ENCODE peak calls at places on chromosomes 4 and X, in five cellular contexts. O is mesendoderm, Q is fibroblast of lung, N is MM.1S, E is GM23338. S is an unnamed sample.
A peak's percentile ranks its signal among the peaks of the same experiment; 100 is the strongest.

GRCh38 chrX:133850414-133850813 is 135.0 kb downstream of the GPC3 start:
- DNase-seq in Q (no peak), N (no peak), O (no peak), E (no peak), S (no peak)

GRCh38 chrX:44996282-44996681 is 123.3 kb downstream of the KDM6A start:
- DNase-seq in N (no peak), E (no peak), Q (no peak), O (no peak), S (no peak)

GRCh38 chr4:88030565-88031310 is 23.3 kb downstream of the PKD2 start:
- DNase-seq in E (no peak), N (peak; percentile 64), O (no peak), Q (no peak), S (no peak)

GRCh38 chrX:130060122-130061069 is 49.9 kb downstream of the ELF4 start:
- DNase-seq in Q (peak; percentile 53), E (peak; percentile 64), O (peak; percentile 77), N (peak; percentile 77), S (peak; percentile 73)

GRCh38 chrX:128052303-128052702 is at the start of gene ACTRT1:
- DNase-seq in O (no peak), E (no peak), N (no peak), Q (no peak), S (no peak)

GRCh38 chr4:81346719-81347118 is 125.0 kb downstream of the RASGEF1B start:
- DNase-seq in N (no peak), O (no peak), E (no peak), Q (no peak), S (no peak)

GRCh38 chr4:70915048-70915815 is 13.1 kb downstream of the MOB1B start:
- DNase-seq in N (no peak), E (no peak), Q (peak; percentile 54), O (no peak), S (peak; percentile 58)

GRCh38 chrX:44264936-44265335 is 78.5 kb downstream of the EFHC2 start:
- DNase-seq in O (no peak), Q (no peak), E (no peak), N (no peak), S (no peak)

GRCh38 chr4:16893141-16893571 is 5.3 kb downstream of the LDB2 start:
- DNase-seq in N (peak; percentile 52), E (peak; percentile 24), Q (peak; percentile 21), O (peak; percentile 38), S (no peak)

GRCh38 chr4:85496933-85497332 is 22.0 kb downstream of the ARHGAP24 start:
- DNase-seq in E (no peak), Q (peak; percentile 83), N (no peak), O (no peak), S (no peak)

GRCh38 chrX:49761481-49761880 is 65.7 kb upstream of the PAGE1 start:
- DNase-seq in Q (peak; percentile 7), E (peak; percentile 37), N (peak; percentile 20), O (peak; percentile 22), S (no peak)

GRCh38 chr4:156252300-156253016 is 298.8 kb upstream of the CTSO start:
- DNase-seq in O (no peak), Q (no peak), E (no peak), N (no peak), S (peak; percentile 44)

GRCh38 chrX:129188223-129188622 is 335.1 kb downstream of the SMARCA1 start:
- DNase-seq in Q (no peak), O (peak; percentile 36), E (peak; percentile 81), N (no peak), S (no peak)

GRCh38 chr4:162506253-162506652 is 342.5 kb upstream of the FSTL5 start:
- DNase-seq in N (no peak), Q (no peak), O (no peak), E (no peak), S (peak; percentile 29)

GRCh38 chr4:6277139-6277802 is 7.6 kb downstream of the WFS1 start:
- DNase-seq in E (no peak), Q (no peak), N (no peak), O (no peak), S (no peak)

GRCh38 chr4:110953191-110953590 is 330.3 kb upstream of the PITX2 start:
- DNase-seq in E (no peak), Q (no peak), O (peak; percentile 50), N (no peak), S (peak; percentile 42)

GRCh38 chr4:89752932-89753598 is 83.9 kb downstream of the SNCA start:
- DNase-seq in Q (peak; percentile 97), N (no peak), O (peak; percentile 31), E (no peak), S (no peak)

GRCh38 chr4:104899863-104900262 is 246.8 kb upstream of the TET2 start:
- DNase-seq in O (no peak), Q (no peak), N (no peak), E (no peak), S (no peak)

GRCh38 chrX:24485976-24486680 is 21.0 kb downstream of the PDK3 start:
- DNase-seq in E (no peak), Q (no peak), O (no peak), N (no peak), S (no peak)

GRCh38 chrX:14409341-14409740 is 120.0 kb upstream of the GLRA2 start:
- DNase-seq in N (no peak), E (no peak), O (no peak), Q (peak; percentile 55), S (no peak)

GRCh38 chr4:24063771-24064170 is 173.9 kb upstream of the PPARGC1A start:
- DNase-seq in Q (no peak), E (no peak), N (no peak), O (no peak), S (no peak)

GRCh38 chr4:39029752-39030694 is 2.2 kb downstream of the TMEM156 start:
- DNase-seq in O (no peak), N (no peak), Q (no peak), E (no peak), S (no peak)

GRCh38 chr4:113008726-113009125 is 40.7 kb upstream of the ANK2 start:
- DNase-seq in E (no peak), O (no peak), Q (no peak), N (no peak), S (no peak)

GRCh38 chrX:65644621-65645287 is 22.7 kb upstream of the MSN start:
- DNase-seq in N (no peak), O (peak; percentile 53), E (no peak), Q (peak; percentile 85), S (peak; percentile 14)

GRCh38 chr4:119729815-119730643 is 101.4 kb upstream of the PDE5A start:
- DNase-seq in O (no peak), E (no peak), Q (peak; percentile 93), N (no peak), S (peak; percentile 91)

GRCh38 chr4:56311299-56311975 is 75.9 kb downstream of the AASDH start:
- DNase-seq in Q (peak; percentile 8), E (no peak), N (no peak), O (peak; percentile 38), S (no peak)

GRCh38 chrX:45295587-45295986 is 94.9 kb upstream of the DIPK2B start:
- DNase-seq in O (no peak), N (no peak), Q (peak; percentile 59), E (no peak), S (no peak)

GRCh38 chrX:48667504-48667903 is 16.1 kb upstream of the WAS start:
- DNase-seq in O (no peak), N (no peak), Q (no peak), E (no peak), S (no peak)

DNA sequence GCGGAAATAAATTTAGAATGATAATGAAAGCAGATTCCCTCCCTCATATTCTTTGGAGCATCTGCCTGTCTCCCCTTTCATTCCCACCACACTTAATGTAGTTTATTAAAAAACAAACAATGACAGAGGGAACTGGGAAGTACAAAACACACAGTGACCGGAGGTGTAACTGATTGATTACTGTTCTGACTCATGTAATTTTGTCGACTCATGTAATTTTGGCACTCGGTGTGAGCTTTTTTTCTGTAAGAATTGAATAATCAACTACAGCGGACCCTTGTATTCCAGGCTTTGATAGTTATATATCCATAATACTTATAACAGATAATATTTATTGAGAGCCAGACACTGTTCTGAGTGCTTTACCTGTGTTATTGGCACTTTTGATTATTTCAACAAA is 110.4 kb downstream of the PALLD start:
- DNase-seq in E (no peak), Q (no peak), N (no peak), O (no peak), S (no peak)
- H3K4me1 ChIP-seq in E (peaks cover 23% of the 10 kb centered on the region), Q (peaks cover 7% of the 10 kb centered on the region), N (no peaks in the 10 kb centered on the region), O (no peaks in the 10 kb centered on the region), S (peaks cover 22% of the 10 kb centered on the region)

GRCh38 chr4:147770831-147771230 is 38.9 kb downstream of the ARHGAP10 start:
- DNase-seq in N (no peak), E (no peak), Q (no peak), O (no peak), S (no peak)

GRCh38 chr4:147765121-147765521 is 33.2 kb downstream of the ARHGAP10 start:
- DNase-seq in Q (no peak), N (no peak), E (no peak), O (no peak), S (peak; percentile 13)

GRCh38 chr4:147769386-147769785 is 37.5 kb downstream of the ARHGAP10 start:
- DNase-seq in O (no peak), N (no peak), Q (no peak), E (no peak), S (no peak)

GRCh38 chr4:147772056-147772455 is 40.2 kb downstream of the ARHGAP10 start:
- DNase-seq in O (no peak), E (no peak), Q (no peak), N (no peak), S (no peak)

DNA sequence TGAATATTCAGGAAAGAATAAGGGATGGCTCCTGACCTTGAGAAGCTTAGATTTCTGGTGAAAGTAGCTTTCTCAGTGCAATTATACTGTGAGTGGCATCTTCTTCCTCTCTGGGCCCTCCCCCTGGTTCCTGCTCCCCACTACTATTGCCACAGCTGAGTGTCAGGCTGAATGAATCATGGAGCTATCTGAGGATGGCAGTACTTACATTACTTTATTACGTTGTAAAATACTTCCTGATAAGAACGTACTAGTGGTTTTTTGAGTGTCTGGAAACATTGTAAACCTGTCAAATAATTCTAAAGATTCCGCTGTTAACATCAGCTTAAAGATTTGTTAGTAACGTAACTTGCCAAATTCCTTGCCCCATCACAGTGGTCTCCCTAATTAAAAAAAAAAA is 36.2 kb downstream of the ARHGAP10 start:
- DNase-seq in E (no peak), N (no peak), Q (peak; percentile 65), O (no peak), S (no peak)
- H3K4me2 ChIP-seq in E (no peak overlapping the region), N (no peak overlapping the region), Q (no peak overlapping the region), O (no peak overlapping the region), S (no peak overlapping the region)

DNA sequence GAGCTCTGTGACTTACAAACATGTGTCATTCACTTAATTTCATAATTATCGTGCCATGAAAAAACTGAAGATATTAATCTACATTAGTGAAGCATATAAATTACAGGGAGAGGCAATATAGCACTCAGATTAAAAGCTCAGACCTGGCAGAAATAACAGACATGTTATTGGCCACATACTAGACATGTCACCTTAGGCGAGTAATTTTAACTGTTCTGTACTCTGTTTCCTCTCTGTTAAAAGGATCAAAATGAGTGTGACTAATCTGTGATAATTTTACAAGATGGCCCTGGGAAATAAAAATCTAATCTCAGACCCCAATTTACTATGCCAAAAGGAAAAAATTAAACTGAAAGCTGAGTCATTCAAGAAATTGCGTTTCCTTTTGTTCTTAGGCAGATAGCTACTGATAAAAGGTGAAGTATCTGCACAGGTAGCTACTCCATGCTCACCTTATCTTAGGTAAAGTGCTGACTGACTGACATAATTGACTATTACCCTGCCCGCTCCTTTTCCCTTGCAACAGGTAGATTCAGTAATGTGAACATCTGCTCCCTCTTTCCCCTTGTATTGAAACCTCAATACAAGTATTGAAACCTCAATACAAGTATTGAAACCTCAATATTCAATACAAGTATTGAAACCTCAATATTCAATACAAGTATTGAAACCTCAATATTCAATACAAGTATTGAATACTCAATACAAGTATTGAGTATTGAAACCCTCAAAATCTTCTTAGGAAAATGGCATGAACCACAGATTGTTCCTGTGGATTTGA is 33.2 kb downstream of the RELL1 start:
- DNase-seq in O (no peak), N (no peak), Q (no peak), E (no peak), S (peak; percentile 25)
- H3K79me2 ChIP-seq in O (no peaks in the 10 kb centered on the region), N (peaks cover 66% of the 10 kb centered on the region), Q (no peaks in the 10 kb centered on the region), E (no peaks in the 10 kb centered on the region), S (no peaks in the 10 kb centered on the region)

GRCh38 chr4:55118397-55118796 is 7.0 kb downstream of the KDR start:
- DNase-seq in N (no peak), O (no peak), Q (no peak), E (no peak), S (no peak)
- H3K4me1 ChIP-seq in N (no peaks in the 10 kb centered on the region), O (peaks cover 2% of the 10 kb centered on the region), Q (no peaks in the 10 kb centered on the region), E (peaks cover 17% of the 10 kb centered on the region), S (no peaks in the 10 kb centered on the region)